ENCODE peak calls at places on chromosomes 13 and 19, in five cellular contexts. B is H1, Q is HCT116, O is SK-N-SH, J is K562. A is an unnamed sample.

GRCh38 chr19:30682576-30683536 is 310.7 kb downstream of the ZNF536 start:
- DNase-seq in B (no peak), Q (peak; percentile 12), O (peak; percentile 88), J (peak; percentile 80), A (peak; percentile 72)

GRCh38 chr19:54188224-54188871 is 1.0 kb downstream of the MBOAT7 start:
- DNase-seq in B (no peak), Q (no peak), O (no peak), J (peak; percentile 84), A (no peak)

GRCh38 chr19:44777715-44778347 is at the start of gene CBLC:
- DNase-seq in B (peak; percentile 84), Q (peak; percentile 94), O (peak; percentile 49), J (peak; percentile 53), A (peak; percentile 73)

GRCh38 chr19:52585101-52585500 is 15.0 kb downstream of the ZNF701 start:
- DNase-seq in B (no peak), Q (no peak), O (no peak), J (no peak), A (no peak)

GRCh38 chr19:58581227-58582141 is 8.3 kb upstream of the MZF1 start:
- DNase-seq in B (peak; percentile 92), Q (peak; percentile 76), O (no peak), J (peak; percentile 84), A (no peak)

GRCh38 chr13:55359067-55359466 is 1781.7 kb upstream of the PRR20A start:
- DNase-seq in B (no peak), Q (no peak), O (no peak), J (no peak), A (no peak)

GRCh38 chr19:827710-828321 is at the start of gene AZU1:
- DNase-seq in B (no peak), Q (no peak), O (no peak), J (no peak), A (no peak)

GRCh38 chr13:71922191-71922590 is 55.2 kb upstream of the DACH1 start:
- DNase-seq in B (no peak), Q (no peak), O (no peak), J (no peak), A (no peak)

GRCh38 chr19:4217429-4218264 is 11.7 kb upstream of the EBI3 start:
- DNase-seq in B (no peak), Q (no peak), O (no peak), J (no peak), A (no peak)

GRCh38 chr19:53813996-53814395 is 10.1 kb downstream of the NLRP12 start:
- DNase-seq in B (no peak), Q (no peak), O (no peak), J (no peak), A (no peak)

GRCh38 chr13:43140985-43141384 is 117.6 kb downstream of the DNAJC15 start:
- DNase-seq in B (no peak), Q (no peak), O (no peak), J (no peak), A (no peak)

GRCh38 chr13:53160211-53160610 is 131.6 kb downstream of the OLFM4 start:
- DNase-seq in B (no peak), Q (no peak), O (no peak), J (no peak), A (no peak)

GRCh38 chr13:20002766-20003165 is 44.2 kb downstream of the ZMYM2 start:
- DNase-seq in B (no peak), Q (no peak), O (no peak), J (no peak), A (no peak)

GRCh38 chr13:20001351-20001750 is 42.8 kb downstream of the ZMYM2 start:
- DNase-seq in B (no peak), Q (no peak), O (no peak), J (no peak), A (no peak)

GRCh38 chr13:20006206-20006605 is 47.7 kb downstream of the ZMYM2 start:
- DNase-seq in B (no peak), Q (no peak), O (no peak), J (no peak), A (no peak)
- TF ChIP-seq JUND in B (no peak), Q (no peak), O (no peak), J (no peak), A (no peak)

DNA sequence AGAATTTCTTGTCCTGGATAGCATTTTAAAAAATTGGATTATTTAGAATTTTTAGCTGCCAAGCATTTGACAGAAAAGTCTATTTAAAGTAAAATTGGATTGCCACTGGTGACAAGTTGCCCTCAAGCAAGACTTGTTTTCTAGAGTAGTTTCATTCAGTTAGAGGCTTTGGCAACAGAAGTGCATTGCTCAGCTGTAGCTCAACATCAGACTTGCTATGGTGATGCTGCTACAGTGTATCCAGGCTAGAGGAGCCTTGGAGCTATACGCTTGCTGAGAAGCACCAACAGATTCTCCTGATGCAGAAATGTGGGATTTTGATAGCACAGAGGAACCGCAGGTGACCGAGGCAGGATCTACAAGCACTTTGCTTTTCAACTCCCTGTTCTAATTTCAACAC is 455.4 kb downstream of the SUCLA2 start:
- DNase-seq in B (no peak), Q (no peak), O (no peak), J (no peak), A (no peak)
- TF ChIP-seq JUND in B (no peak), Q (no peak), O (no peak), J (no peak), A (no peak)

GRCh38 chr13:59356607-59357006 is 807.1 kb downstream of the DIAPH3 start:
- DNase-seq in B (no peak), Q (no peak), O (no peak), J (no peak), A (peak; percentile 6)
- TF ChIP-seq JUND in B (no peak), Q (no peak), O (no peak), J (no peak), A (no peak)

DNA sequence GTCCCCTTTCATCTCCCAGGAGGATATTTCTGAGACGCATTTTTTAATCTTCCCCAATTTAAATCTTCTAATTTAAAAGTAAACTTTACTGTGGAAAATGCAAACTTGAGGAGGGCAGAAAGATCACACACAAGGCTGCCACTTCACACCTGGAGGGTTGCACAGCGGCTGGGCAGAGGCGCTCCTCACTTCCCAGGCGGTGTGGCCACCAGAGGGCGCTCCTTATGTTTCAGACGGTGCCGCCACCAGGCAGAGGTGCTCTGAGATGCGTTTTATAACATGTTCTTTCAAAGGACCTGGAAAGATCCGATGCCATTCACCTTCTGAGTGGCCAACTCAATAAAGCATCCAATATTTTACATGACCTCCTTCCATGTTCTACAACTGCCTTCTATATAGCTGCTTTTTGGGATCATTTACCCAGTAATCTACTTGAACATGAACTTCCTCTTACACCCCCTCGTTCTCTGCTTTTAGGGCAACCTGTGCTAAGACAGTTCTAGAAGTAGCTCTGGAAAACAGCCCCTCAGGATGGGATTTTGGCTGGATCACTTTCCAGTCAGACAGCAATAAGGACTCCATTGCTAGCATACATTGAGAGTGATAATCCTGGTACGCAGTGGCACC is 14.8 kb upstream of the MTUS2 start:
- DNase-seq in B (no peak), Q (no peak), O (peak; percentile 35), J (peak; percentile 19), A (peak; percentile 57)
- TF ChIP-seq JUND in B (no peak), Q (no peak), O (no peak), J (no peak), A (no peak)

DNA sequence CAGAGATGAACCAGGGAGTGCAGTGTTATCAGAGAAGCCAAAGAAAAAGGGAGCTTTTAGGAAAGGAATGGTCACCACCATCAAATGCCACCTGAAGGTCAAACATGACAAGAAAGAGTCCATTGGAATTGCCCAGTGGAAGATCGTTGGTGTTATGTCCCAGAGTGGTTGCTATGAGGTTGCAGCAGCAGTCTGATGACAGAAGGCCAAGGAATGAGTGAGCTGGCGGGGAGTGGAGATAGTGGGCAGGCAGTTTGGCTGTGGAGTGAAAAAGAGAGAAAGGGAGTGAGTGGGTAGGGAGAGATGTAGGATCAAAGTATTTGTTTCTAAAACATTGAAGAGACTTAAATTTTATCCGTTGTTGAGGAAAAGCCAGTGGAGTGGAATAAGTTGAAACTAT is 117.4 kb upstream of the WASF3 start:
- DNase-seq in B (no peak), Q (no peak), O (no peak), J (no peak), A (no peak)
- TF ChIP-seq JUND in B (no peak), Q (no peak), O (no peak), J (no peak), A (no peak)

GRCh38 chr13:80553041-80553440 is 212.1 kb upstream of the SPRY2 start:
- DNase-seq in B (no peak), Q (no peak), O (no peak), J (peak; percentile 19), A (no peak)

GRCh38 chr13:80551650-80552497 is 210.9 kb upstream of the SPRY2 start:
- DNase-seq in B (no peak), Q (no peak), O (no peak), J (peak; percentile 5), A (no peak)

GRCh38 chr13:80550856-80551532 is 210.1 kb upstream of the SPRY2 start:
- DNase-seq in B (no peak), Q (no peak), O (no peak), J (peak; percentile 6), A (no peak)

GRCh38 chr13:80547341-80547740 is 206.4 kb upstream of the SPRY2 start:
- DNase-seq in B (no peak), Q (no peak), O (no peak), J (no peak), A (no peak)

GRCh38 chr13:80547885-80548284 is 207.0 kb upstream of the SPRY2 start:
- DNase-seq in B (no peak), Q (no peak), O (no peak), J (peak; percentile 35), A (no peak)
- TF ChIP-seq JUND in B (no peak), Q (no peak), O (no peak), J (no peak), A (no peak)

DNA sequence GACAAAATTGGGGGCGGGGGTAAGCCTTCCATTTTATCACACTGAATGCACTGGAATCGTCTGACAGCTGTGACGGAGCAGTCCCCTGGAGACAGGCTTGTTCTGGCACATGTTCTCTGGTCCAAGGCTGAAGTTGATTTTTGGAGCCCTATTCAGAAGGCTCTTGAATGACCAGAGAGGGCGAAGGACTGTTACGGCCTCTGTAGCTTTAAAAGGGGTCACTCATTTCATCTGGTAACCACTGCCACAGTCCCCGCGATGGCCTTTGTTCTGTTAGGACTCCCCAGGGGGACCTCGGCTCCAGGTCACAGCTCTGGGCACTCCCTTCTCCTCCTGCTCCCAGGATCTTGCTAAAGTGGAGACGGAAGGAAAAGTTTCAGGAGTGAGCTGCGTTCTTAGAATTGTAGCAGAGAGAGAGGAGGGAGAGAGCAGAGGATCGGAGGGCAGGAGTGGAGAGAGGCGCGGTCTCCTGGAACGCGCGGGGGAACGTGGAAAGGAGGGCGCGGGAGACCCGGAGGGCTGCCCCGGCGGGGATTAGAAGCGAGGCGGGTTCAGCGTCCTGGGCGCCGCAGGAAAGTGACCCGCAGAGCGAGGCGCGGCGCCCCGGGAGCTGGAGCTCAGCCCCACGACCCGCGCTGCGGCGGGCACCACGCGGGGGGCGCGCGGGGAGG is 134.3 kb upstream of the MYO16 start:
- DNase-seq in B (no peak), Q (no peak), O (peak; percentile 16), J (no peak), A (peak; percentile 5)
- TF ChIP-seq JUND in B (no peak), Q (no peak), O (no peak), J (no peak), A (no peak)